ENCODE peak calls at places on chromosome 11, in five cellular contexts. One of them, this sample, is unnamed.

GRCh38 chr11:66068923-66069714 is 953 bp upstream of the PACS1 start:
- DNase-seq in GM04503: peak
- DNase-seq in NAMALWA: peak
- DNase-seq in naive thymus-derived CD8-positive, alpha-beta T cell: peak
- DNase-seq in C1 segment of cervical spinal cord: peak
- DNase-seq in this sample: no peak

GRCh38 chr11:72598901-72599300 is 75.3 kb downstream of the PDE2A start:
- DNase-seq in GM04503: no peak
- DNase-seq in NAMALWA: no peak
- DNase-seq in naive thymus-derived CD8-positive, alpha-beta T cell: no peak
- DNase-seq in C1 segment of cervical spinal cord: peak
- DNase-seq in this sample: no peak

GRCh38 chr11:122995526-122995925 is 13.9 kb upstream of the BSX start:
- DNase-seq in GM04503: no peak
- DNase-seq in NAMALWA: no peak
- DNase-seq in naive thymus-derived CD8-positive, alpha-beta T cell: no peak
- DNase-seq in C1 segment of cervical spinal cord: no peak
- DNase-seq in this sample: peak

GRCh38 chr11:120744016-120744994 is 232.8 kb downstream of the GRIK4 start:
- DNase-seq in GM04503: no peak
- DNase-seq in NAMALWA: no peak
- DNase-seq in naive thymus-derived CD8-positive, alpha-beta T cell: no peak
- DNase-seq in C1 segment of cervical spinal cord: no peak
- DNase-seq in this sample: no peak

GRCh38 chr11:61688368-61689163 is 8.4 kb downstream of the DAGLA start:
- DNase-seq in GM04503: peak
- DNase-seq in NAMALWA: no peak
- DNase-seq in naive thymus-derived CD8-positive, alpha-beta T cell: no peak
- DNase-seq in C1 segment of cervical spinal cord: peak
- DNase-seq in this sample: no peak

GRCh38 chr11:111123463-111124398 is 121.8 kb upstream of the POU2AF2 start:
- DNase-seq in GM04503: no peak
- DNase-seq in NAMALWA: no peak
- DNase-seq in naive thymus-derived CD8-positive, alpha-beta T cell: no peak
- DNase-seq in C1 segment of cervical spinal cord: no peak
- DNase-seq in this sample: no peak

GRCh38 chr11:126102436-126102894 is 39.8 kb upstream of the CDON start:
- DNase-seq in GM04503: no peak
- DNase-seq in NAMALWA: no peak
- DNase-seq in naive thymus-derived CD8-positive, alpha-beta T cell: no peak
- DNase-seq in C1 segment of cervical spinal cord: no peak
- DNase-seq in this sample: no peak

GRCh38 chr11:35237860-35238715 is 99.1 kb downstream of the CD44 start:
- DNase-seq in GM04503: no peak
- DNase-seq in NAMALWA: peak
- DNase-seq in naive thymus-derived CD8-positive, alpha-beta T cell: peak
- DNase-seq in C1 segment of cervical spinal cord: peak
- DNase-seq in this sample: no peak

GRCh38 chr11:17735823-17736772 is 1.5 kb downstream of the KCNC1 start:
- DNase-seq in GM04503: no peak
- DNase-seq in NAMALWA: no peak
- DNase-seq in naive thymus-derived CD8-positive, alpha-beta T cell: no peak
- DNase-seq in C1 segment of cervical spinal cord: no peak
- DNase-seq in this sample: no peak

GRCh38 chr11:108703916-108704315 is 39.0 kb downstream of the DDX10 start:
- DNase-seq in GM04503: no peak
- DNase-seq in NAMALWA: no peak
- DNase-seq in naive thymus-derived CD8-positive, alpha-beta T cell: no peak
- DNase-seq in C1 segment of cervical spinal cord: no peak
- DNase-seq in this sample: no peak

GRCh38 chr11:10302744-10303557 is 1.9 kb upstream of the ADM start:
- DNase-seq in GM04503: no peak
- DNase-seq in NAMALWA: peak
- DNase-seq in naive thymus-derived CD8-positive, alpha-beta T cell: peak
- DNase-seq in C1 segment of cervical spinal cord: peak
- DNase-seq in this sample: no peak

GRCh38 chr11:46918778-46919513 is 596 bp upstream of the LRP4 start:
- DNase-seq in GM04503: no peak
- DNase-seq in NAMALWA: peak
- DNase-seq in naive thymus-derived CD8-positive, alpha-beta T cell: no peak
- DNase-seq in C1 segment of cervical spinal cord: no peak
- DNase-seq in this sample: no peak

GRCh38 chr11:43868852-43869567 is 11.6 kb upstream of the ALKBH3 start:
- DNase-seq in GM04503: peak
- DNase-seq in NAMALWA: peak
- DNase-seq in naive thymus-derived CD8-positive, alpha-beta T cell: peak
- DNase-seq in C1 segment of cervical spinal cord: no peak
- DNase-seq in this sample: no peak

GRCh38 chr11:43360361-43361032 is 1.8 kb downstream of the TTC17 start:
- DNase-seq in GM04503: no peak
- DNase-seq in NAMALWA: peak
- DNase-seq in naive thymus-derived CD8-positive, alpha-beta T cell: no peak
- DNase-seq in C1 segment of cervical spinal cord: no peak
- DNase-seq in this sample: no peak

GRCh38 chr11:8036986-8037385 is 44.0 kb upstream of the TUB start:
- DNase-seq in GM04503: no peak
- DNase-seq in NAMALWA: no peak
- DNase-seq in naive thymus-derived CD8-positive, alpha-beta T cell: no peak
- DNase-seq in C1 segment of cervical spinal cord: no peak
- DNase-seq in this sample: no peak

GRCh38 chr11:1194231-1194976 is 28.5 kb upstream of the MUC5B start:
- DNase-seq in GM04503: no peak
- DNase-seq in NAMALWA: no peak
- DNase-seq in naive thymus-derived CD8-positive, alpha-beta T cell: no peak
- DNase-seq in C1 segment of cervical spinal cord: no peak
- DNase-seq in this sample: no peak

GRCh38 chr11:66318576-66318970 is 1.7 kb upstream of the CD248 start:
- DNase-seq in GM04503: no peak
- DNase-seq in NAMALWA: no peak
- DNase-seq in naive thymus-derived CD8-positive, alpha-beta T cell: no peak
- DNase-seq in C1 segment of cervical spinal cord: no peak
- DNase-seq in this sample: no peak

GRCh38 chr11:116379185-116379828 is 393.5 kb downstream of the BUD13 start:
- DNase-seq in GM04503: no peak
- DNase-seq in NAMALWA: peak
- DNase-seq in naive thymus-derived CD8-positive, alpha-beta T cell: no peak
- DNase-seq in C1 segment of cervical spinal cord: no peak
- DNase-seq in this sample: no peak

GRCh38 chr11:13314676-13315394 is 37.2 kb downstream of the BMAL1 start:
- DNase-seq in GM04503: no peak
- DNase-seq in NAMALWA: no peak
- DNase-seq in naive thymus-derived CD8-positive, alpha-beta T cell: no peak
- DNase-seq in C1 segment of cervical spinal cord: no peak
- DNase-seq in this sample: no peak

GRCh38 chr11:117259417-117259816 is 26.9 kb downstream of the RNF214 start:
- DNase-seq in GM04503: peak
- DNase-seq in NAMALWA: no peak
- DNase-seq in naive thymus-derived CD8-positive, alpha-beta T cell: no peak
- DNase-seq in C1 segment of cervical spinal cord: no peak
- DNase-seq in this sample: no peak

GRCh38 chr11:5932671-5933070 is 9.4 kb upstream of the OR56A3 start:
- DNase-seq in GM04503: no peak
- DNase-seq in NAMALWA: no peak
- DNase-seq in naive thymus-derived CD8-positive, alpha-beta T cell: no peak
- DNase-seq in C1 segment of cervical spinal cord: no peak
- DNase-seq in this sample: no peak

GRCh38 chr11:7422544-7423331 is 62.6 kb upstream of the OLFML1 start:
- DNase-seq in GM04503: no peak
- DNase-seq in NAMALWA: no peak
- DNase-seq in naive thymus-derived CD8-positive, alpha-beta T cell: no peak
- DNase-seq in C1 segment of cervical spinal cord: no peak
- DNase-seq in this sample: no peak

GRCh38 chr11:45847908-45848316 is 637 bp downstream of the CRY2 start:
- DNase-seq in GM04503: no peak
- DNase-seq in NAMALWA: peak
- DNase-seq in naive thymus-derived CD8-positive, alpha-beta T cell: no peak
- DNase-seq in C1 segment of cervical spinal cord: no peak
- DNase-seq in this sample: no peak

GRCh38 chr11:72522186-72522585 is 87.9 kb upstream of the CLPB start:
- DNase-seq in GM04503: no peak
- DNase-seq in NAMALWA: no peak
- DNase-seq in naive thymus-derived CD8-positive, alpha-beta T cell: no peak
- DNase-seq in C1 segment of cervical spinal cord: peak
- DNase-seq in this sample: no peak

GRCh38 chr11:36073411-36074203 is 129.7 kb downstream of the LDLRAD3 start:
- DNase-seq in GM04503: peak
- DNase-seq in NAMALWA: no peak
- DNase-seq in naive thymus-derived CD8-positive, alpha-beta T cell: no peak
- DNase-seq in C1 segment of cervical spinal cord: peak
- DNase-seq in this sample: no peak

GRCh38 chr11:104918113-104918824 is 20.0 kb upstream of the CASP12 start:
- DNase-seq in GM04503: peak
- DNase-seq in NAMALWA: no peak
- DNase-seq in naive thymus-derived CD8-positive, alpha-beta T cell: no peak
- DNase-seq in C1 segment of cervical spinal cord: no peak
- DNase-seq in this sample: no peak

GRCh38 chr11:119505861-119506260 is 82.9 kb upstream of the THY1 start:
- DNase-seq in GM04503: no peak
- DNase-seq in NAMALWA: no peak
- DNase-seq in naive thymus-derived CD8-positive, alpha-beta T cell: no peak
- DNase-seq in C1 segment of cervical spinal cord: no peak
- DNase-seq in this sample: no peak

GRCh38 chr11:89583580-89583979 is 92.4 kb upstream of the NOX4 start:
- DNase-seq in GM04503: no peak
- DNase-seq in NAMALWA: no peak
- DNase-seq in naive thymus-derived CD8-positive, alpha-beta T cell: no peak
- DNase-seq in C1 segment of cervical spinal cord: no peak
- DNase-seq in this sample: no peak

GRCh38 chr11:35182317-35182939 is 43.5 kb downstream of the CD44 start:
- DNase-seq in GM04503: no peak
- DNase-seq in NAMALWA: no peak
- DNase-seq in naive thymus-derived CD8-positive, alpha-beta T cell: no peak
- DNase-seq in C1 segment of cervical spinal cord: no peak
- DNase-seq in this sample: no peak

GRCh38 chr11:124075841-124076571 is 34.9 kb upstream of the OR10G7 start:
- DNase-seq in GM04503: no peak
- DNase-seq in NAMALWA: no peak
- DNase-seq in naive thymus-derived CD8-positive, alpha-beta T cell: no peak
- DNase-seq in C1 segment of cervical spinal cord: peak
- DNase-seq in this sample: no peak

GRCh38 chr11:15091620-15092019 is 18.2 kb downstream of the CALCB start:
- DNase-seq in GM04503: no peak
- DNase-seq in NAMALWA: peak
- DNase-seq in naive thymus-derived CD8-positive, alpha-beta T cell: no peak
- DNase-seq in C1 segment of cervical spinal cord: no peak
- DNase-seq in this sample: no peak

GRCh38 chr11:1302041-1302460 is 7.4 kb downstream of the TOLLIP start:
- DNase-seq in GM04503: no peak
- DNase-seq in NAMALWA: no peak
- DNase-seq in naive thymus-derived CD8-positive, alpha-beta T cell: no peak
- DNase-seq in C1 segment of cervical spinal cord: no peak
- DNase-seq in this sample: no peak

GRCh38 chr11:62402226-62402625 is 16.6 kb upstream of the SCGB1A1 start:
- DNase-seq in GM04503: no peak
- DNase-seq in NAMALWA: no peak
- DNase-seq in naive thymus-derived CD8-positive, alpha-beta T cell: peak
- DNase-seq in C1 segment of cervical spinal cord: peak
- DNase-seq in this sample: no peak

GRCh38 chr11:86149813-86150212 is 80.9 kb upstream of the PICALM start:
- DNase-seq in GM04503: no peak
- DNase-seq in NAMALWA: no peak
- DNase-seq in naive thymus-derived CD8-positive, alpha-beta T cell: no peak
- DNase-seq in C1 segment of cervical spinal cord: no peak
- DNase-seq in this sample: no peak

GRCh38 chr11:43518407-43519165 is 159.9 kb downstream of the TTC17 start:
- DNase-seq in GM04503: no peak
- DNase-seq in NAMALWA: no peak
- DNase-seq in naive thymus-derived CD8-positive, alpha-beta T cell: no peak
- DNase-seq in C1 segment of cervical spinal cord: no peak
- DNase-seq in this sample: no peak

GRCh38 chr11:93054881-93055280 is 85.4 kb downstream of the MTNR1B start:
- DNase-seq in GM04503: peak
- DNase-seq in NAMALWA: no peak
- DNase-seq in naive thymus-derived CD8-positive, alpha-beta T cell: no peak
- DNase-seq in C1 segment of cervical spinal cord: no peak
- DNase-seq in this sample: no peak